ENCODE peak calls at places on chromosomes 4 and X, in four cellular contexts. J is IMR-90, X is WERI-Rb-1, U is lung. E is an unnamed sample.

GRCh38 chrX:71545364-71545763 is 12.5 kb downstream of the OGT start:
- DNase-seq in J (no peak), X (no peak), U (no peak), E (no peak)

GRCh38 chr4:4640692-4641091 is 98.8 kb upstream of the STX18 start:
- DNase-seq in J (no peak), X (no peak), U (no peak), E (no peak)

GRCh38 chr4:184384056-184384809 is 90.1 kb downstream of the IRF2 start:
- DNase-seq in J (peak; percentile 96), X (no peak), U (peak; percentile 43), E (peak; percentile 67)

GRCh38 chr4:149164282-149164681 is 651.4 kb downstream of the IQCM start:
- DNase-seq in J (peak; percentile 92), X (no peak), U (no peak), E (peak; percentile 66)

GRCh38 chr4:65670331-65671031 is at the start of gene EPHA5:
- DNase-seq in J (peak; percentile 41), X (peak; percentile 92), U (peak; percentile 30), E (no peak)

GRCh38 chr4:24971192-24971591 is 58.4 kb upstream of the CCDC149 start:
- DNase-seq in J (no peak), X (no peak), U (no peak), E (no peak)

GRCh38 chr4:142406917-142407501 is 439.1 kb downstream of the INPP4B start:
- DNase-seq in J (no peak), X (no peak), U (no peak), E (no peak)

GRCh38 chr4:138334346-138335016 is 92.3 kb upstream of the SLC7A11 start:
- DNase-seq in J (no peak), X (no peak), U (no peak), E (no peak)

GRCh38 chr4:47195706-47196105 is 164.3 kb downstream of the GABRB1 start:
- DNase-seq in J (peak; percentile 26), X (no peak), U (no peak), E (no peak)

GRCh38 chr4:32574803-32575202 is 1854.6 kb downstream of the PCDH7 start:
- DNase-seq in J (no peak), X (no peak), U (no peak), E (no peak)

GRCh38 chr4:185567828-185568442 is 32.6 kb upstream of the PDLIM3 start:
- DNase-seq in J (peak; percentile 78), X (no peak), U (peak; percentile 49), E (peak; percentile 3)

GRCh38 chrX:121216979-121217378 is 169.6 kb downstream of the GLUD2 start:
- DNase-seq in J (no peak), X (no peak), U (no peak), E (no peak)

GRCh38 chr4:31187979-31188378 is 467.8 kb downstream of the PCDH7 start:
- DNase-seq in J (no peak), X (no peak), U (no peak), E (no peak)

GRCh38 chrX:12956704-12957541 is 18.0 kb upstream of the TMSB4X start:
- DNase-seq in J (peak; percentile 63), X (no peak), U (no peak), E (peak; percentile 11)

GRCh38 chrX:56726609-56727008 is 2.4 kb upstream of the NBDY start:
- DNase-seq in J (peak; percentile 61), X (no peak), U (no peak), E (peak; percentile 30)

GRCh38 chrX:148500428-148501120 is at the start of gene AFF2:
- DNase-seq in J (no peak), X (peak; percentile 53), U (peak; percentile 29), E (no peak)

GRCh38 chr4:39642885-39643550 is 4.4 kb upstream of the SMIM14 start:
- DNase-seq in J (peak; percentile 49), X (no peak), U (no peak), E (no peak)

GRCh38 chrX:17654116-17654515 is 83.2 kb upstream of the SCML1 start:
- DNase-seq in J (no peak), X (no peak), U (no peak), E (no peak)

GRCh38 chr4:37646237-37646636 is 39.9 kb downstream of the RELL1 start:
- DNase-seq in J (no peak), X (no peak), U (no peak), E (no peak)

GRCh38 chr4:103934178-103934789 is 214.5 kb upstream of the TACR3 start:
- DNase-seq in J (peak; percentile 28), X (no peak), U (no peak), E (peak; percentile 49)

GRCh38 chrX:44828008-44828605 is 15.7 kb upstream of the DUSP21 start:
- DNase-seq in J (peak; percentile 93), X (no peak), U (no peak), E (peak; percentile 63)

GRCh38 chrX:64894454-64895038 is 81.7 kb downstream of the ZC4H2 start:
- DNase-seq in J (peak; percentile 5), X (peak; percentile 33), U (no peak), E (no peak)

GRCh38 chr4:76764251-76764650 is 133.7 kb downstream of the SOWAHB start:
- DNase-seq in J (peak; percentile 82), X (no peak), U (no peak), E (peak; percentile 73)

GRCh38 chr4:77159798-77160197 is 2.8 kb downstream of the CCNG2 start:
- DNase-seq in J (no peak), X (no peak), U (no peak), E (no peak)

GRCh38 chr4:52098618-52099017 is 47.5 kb downstream of the SPATA18 start:
- DNase-seq in J (no peak), X (no peak), U (no peak), E (no peak)

GRCh38 chr4:142944565-142944964 is 98.5 kb upstream of the INPP4B start:
- DNase-seq in J (no peak), X (no peak), U (no peak), E (no peak)

GRCh38 chr4:665381-665750 is 8.7 kb downstream of the ATP5ME start:
- DNase-seq in J (no peak), X (no peak), U (no peak), E (no peak)

GRCh38 chrX:38935561-38935960 is 134.3 kb downstream of the MID1IP1 start:
- DNase-seq in J (no peak), X (no peak), U (no peak), E (no peak)

GRCh38 chrX:73127700-73128241 is 48.5 kb upstream of the PABPC1L2A start:
- DNase-seq in J (no peak), X (no peak), U (no peak), E (no peak)

GRCh38 chr4:177573487-177573886 is 131.2 kb upstream of the AGA start:
- DNase-seq in J (peak; percentile 96), X (no peak), U (no peak), E (peak; percentile 92)

GRCh38 chr4:56914336-56914735 is 6.6 kb downstream of the REST start:
- DNase-seq in J (no peak), X (no peak), U (no peak), E (no peak)

GRCh38 chrX:94121799-94122198 is 447.8 kb downstream of the FAM133A start:
- DNase-seq in J (no peak), X (no peak), U (no peak), E (no peak)

GRCh38 chrX:81120936-81121351 is 80.8 kb downstream of the HMGN5 start:
- DNase-seq in J (peak; percentile 48), X (peak; percentile 55), U (peak; percentile 37), E (peak; percentile 36)

GRCh38 chrX:16828126-16828908 is 41.8 kb downstream of the RBBP7 start:
- DNase-seq in J (peak; percentile 91), X (no peak), U (no peak), E (peak; percentile 3)

GRCh38 chr4:38310446-38311043 is 350.3 kb downstream of the PTTG2 start:
- DNase-seq in J (no peak), X (no peak), U (no peak), E (no peak)

GRCh38 chr4:123986268-123986798 is 589.7 kb downstream of the SPRY1 start:
- DNase-seq in J (peak; percentile 92), X (no peak), U (peak; percentile 34), E (peak; percentile 85)

GRCh38 chr4:95541889-95542607 is 6.7 kb downstream of the UNC5C start:
- DNase-seq in J (no peak), X (no peak), U (no peak), E (no peak)

GRCh38 chr4:139609647-139610046 is 53.6 kb upstream of the SETD7 start:
- DNase-seq in J (peak; percentile 83), X (no peak), U (no peak), E (peak; percentile 65)
- TF ChIP-seq CTCF in J (no peak), X (no peak), U (no peak), E (peak; percentile 34)

DNA sequence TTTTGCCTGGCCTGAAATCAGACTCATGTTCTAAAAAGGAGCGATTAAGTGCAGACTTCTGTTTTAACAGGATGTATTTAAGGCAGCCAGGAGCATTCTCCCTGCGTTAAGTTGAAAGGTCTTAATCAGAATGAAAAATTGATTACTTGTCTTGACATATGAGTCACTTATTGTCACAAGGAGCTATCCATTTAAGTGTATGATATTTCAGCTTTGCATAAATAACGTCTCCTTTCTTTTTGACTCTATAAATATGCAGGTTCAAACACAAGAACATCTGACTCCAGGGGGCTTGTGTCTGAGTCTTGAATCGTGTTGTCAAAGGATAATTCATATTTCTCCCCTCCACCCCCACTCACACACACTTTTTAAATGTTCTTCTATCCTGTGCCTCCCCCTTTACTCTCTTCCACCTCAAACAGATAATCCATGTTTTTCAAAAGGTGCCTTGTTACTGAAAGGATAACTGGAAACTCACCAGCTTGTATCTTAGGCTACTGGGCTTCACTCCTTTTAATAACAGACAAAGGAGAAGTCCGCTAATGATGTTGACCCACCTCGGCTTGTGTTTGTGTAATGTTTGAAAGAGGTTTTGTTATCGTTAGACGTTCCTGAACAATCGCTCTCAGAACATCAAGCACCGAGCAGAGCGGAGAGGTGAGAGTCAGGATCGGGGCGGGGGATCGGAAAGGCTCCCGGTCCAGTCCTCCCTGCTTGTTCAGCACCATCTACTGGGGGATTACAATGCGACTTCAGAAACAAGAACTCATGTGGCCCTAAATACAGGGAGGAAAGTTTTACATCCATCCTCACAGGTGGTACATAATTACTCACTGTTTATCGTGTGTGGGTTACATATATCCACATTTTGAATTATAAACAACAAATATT is 107.5 kb upstream of the RPL34 start:
- DNase-seq in J (peak; percentile 66), X (peak; percentile 47), U (no peak), E (peak; percentile 13)
- TF ChIP-seq CTCF in J (peak; percentile 56), X (peak; percentile 59), U (peak; percentile 7), E (peak; percentile 46)

GRCh38 chr4:153485374-153485773 is 19.2 kb downstream of the TMEM131L start:
- DNase-seq in J (no peak), X (no peak), U (no peak), E (no peak)
- TF ChIP-seq CTCF in J (no peak), X (no peak), U (no peak), E (no peak)

GRCh38 chr4:120809518-120809917 is 113.0 kb downstream of the PRDM5 start:
- DNase-seq in J (no peak), X (no peak), U (no peak), E (no peak)
- TF ChIP-seq CTCF in J (peak; percentile 42), X (peak; percentile 52), U (no peak), E (peak; percentile 72)

E was measured in HFFc6.